ENCODE peak calls at places on chromosomes 12 and 14, in six cellular contexts. S, H, K, G, Y and A are unnamed samples.
A peak's percentile ranks its signal among the peaks of the same experiment; 100 is the strongest.

GRCh38 chr12:132218915-132219314 is 74.7 kb downstream of the NOC4L start:
- DNase-seq in S (peak; percentile 39), G (no peak), H (no peak), K (no peak), Y (no peak), A (no peak)

GRCh38 chr14:102731871-102732800 is 45.1 kb upstream of the TRAF3 start:
- DNase-seq in Y (no peak), K (no peak), G (no peak), S (no peak), H (no peak), A (no peak)

GRCh38 chr12:117350140-117350539 is 11.3 kb downstream of the NOS1 start:
- DNase-seq in Y (no peak), H (no peak), S (no peak), K (no peak), G (no peak), A (peak; percentile 71)

GRCh38 chr12:124884587-124885438 is 21.1 kb upstream of the SCARB1 start:
- DNase-seq in H (no peak), S (no peak), K (no peak), G (no peak), Y (no peak), A (no peak)

GRCh38 chr14:53963491-53964227 is 7.0 kb upstream of the BMP4 start:
- DNase-seq in G (peak; percentile 46), Y (peak; percentile 50), K (peak; percentile 46), H (peak; percentile 72), S (no peak), A (no peak)

GRCh38 chr12:32532951-32533350 is 133.6 kb downstream of the FGD4 start:
- DNase-seq in G (no peak), K (no peak), S (no peak), H (no peak), Y (no peak), A (no peak)

GRCh38 chr12:109192358-109192757 is 76.0 kb downstream of the ACACB start:
- DNase-seq in S (no peak), Y (peak; percentile 26), K (no peak), G (no peak), H (no peak), A (peak; percentile 93)

GRCh38 chr12:69896653-69897381 is 71.8 kb downstream of the MYRFL start:
- DNase-seq in G (no peak), Y (no peak), S (no peak), H (no peak), K (no peak), A (no peak)

GRCh38 chr14:83291716-83292115 is 1758.1 kb upstream of the SEL1L start:
- DNase-seq in K (no peak), S (no peak), Y (no peak), H (no peak), G (no peak), A (no peak)

GRCh38 chr12:115771065-115771464 is 506.4 kb downstream of the MED13L start:
- DNase-seq in G (no peak), H (no peak), Y (no peak), K (no peak), S (peak; percentile 2), A (no peak)

GRCh38 chr14:55126089-55126488 is 3.0 kb upstream of the LGALS3 start:
- DNase-seq in G (peak; percentile 18), Y (no peak), K (no peak), H (no peak), S (no peak), A (no peak)

GRCh38 chr12:117875652-117876491 is 92.9 kb downstream of the KSR2 start:
- DNase-seq in K (no peak), H (no peak), S (no peak), G (no peak), Y (no peak), A (no peak)

GRCh38 chr12:118526255-118527095 is 150.1 kb downstream of the SUDS3 start:
- DNase-seq in H (no peak), Y (no peak), S (no peak), K (no peak), G (no peak), A (no peak)

GRCh38 chr12:5033883-5034282 is 9.8 kb upstream of the KCNA5 start:
- DNase-seq in G (no peak), H (no peak), Y (no peak), S (no peak), K (no peak), A (no peak)

GRCh38 chr14:50766338-50766886 is 64.5 kb downstream of the NIN start:
- DNase-seq in H (no peak), G (no peak), S (no peak), Y (no peak), K (no peak), A (no peak)

GRCh38 chr14:50763386-50764007 is 67.5 kb downstream of the NIN start:
- DNase-seq in K (no peak), G (no peak), H (no peak), Y (no peak), S (no peak), A (no peak)

GRCh38 chr14:50759800-50760543 is 71.0 kb downstream of the NIN start:
- DNase-seq in S (no peak), G (no peak), Y (no peak), K (no peak), H (no peak), A (no peak)

GRCh38 chr14:50762001-50762930 is 68.7 kb downstream of the NIN start:
- DNase-seq in H (no peak), Y (no peak), S (no peak), K (no peak), G (no peak), A (no peak)

GRCh38 chr14:50762931-50763300 is 68.0 kb downstream of the NIN start:
- DNase-seq in Y (no peak), S (no peak), G (no peak), K (no peak), H (no peak), A (no peak)
- H3K27ac ChIP-seq in Y (no peak overlapping the region), S (no peak overlapping the region), G (no peak overlapping the region), K (no peak overlapping the region), H (no peak overlapping the region), A (no peak overlapping the region)

GRCh38 chr12:26044592-26044991 is 80.2 kb downstream of the BHLHE41 start:
- DNase-seq in K (no peak), G (no peak), Y (no peak), S (no peak), H (no peak), A (no peak)
- TF ChIP-seq CTCF in K (no peak), G (no peak), Y (no peak), S (no peak), H (no peak), A (no peak)

GRCh38 chr12:122501489-122501989 is 807 bp upstream of the ZCCHC8 start:
- DNase-seq in K (no peak), G (no peak), Y (no peak), S (no peak), H (no peak), A (no peak)

GRCh38 chr12:122500685-122501488 is at the start of gene ZCCHC8:
- DNase-seq in S (peak; percentile 99), K (peak; percentile 94), G (peak; percentile 97), Y (peak; percentile 94), H (peak; percentile 98), A (peak; percentile 95)

GRCh38 chr12:122505419-122506051 is 4.8 kb upstream of the ZCCHC8 start:
- DNase-seq in H (no peak), Y (no peak), G (no peak), K (no peak), S (no peak), A (no peak)

GRCh38 chr12:122503783-122504590 is 3.3 kb upstream of the ZCCHC8 start:
- DNase-seq in S (no peak), K (no peak), Y (no peak), G (no peak), H (no peak), A (no peak)

GRCh38 chr12:122503147-122503751 is 2.5 kb upstream of the ZCCHC8 start:
- DNase-seq in K (no peak), G (no peak), H (no peak), Y (no peak), S (no peak), A (no peak)
- H3K27ac ChIP-seq in K (no peak overlapping the region), G (no peak overlapping the region), H (no peak overlapping the region), Y (no peak overlapping the region), S (no peak overlapping the region), A (peak overlapping the region; percentile 55)

GRCh38 chr14:34113991-34114390 is 163.1 kb upstream of the EGLN3 start:
- DNase-seq in S (no peak), Y (no peak), H (no peak), K (no peak), G (no peak), A (no peak)
- TF ChIP-seq CTCF in S (no peak), Y (no peak), H (no peak), K (no peak), G (no peak), A (no peak)

DNA sequence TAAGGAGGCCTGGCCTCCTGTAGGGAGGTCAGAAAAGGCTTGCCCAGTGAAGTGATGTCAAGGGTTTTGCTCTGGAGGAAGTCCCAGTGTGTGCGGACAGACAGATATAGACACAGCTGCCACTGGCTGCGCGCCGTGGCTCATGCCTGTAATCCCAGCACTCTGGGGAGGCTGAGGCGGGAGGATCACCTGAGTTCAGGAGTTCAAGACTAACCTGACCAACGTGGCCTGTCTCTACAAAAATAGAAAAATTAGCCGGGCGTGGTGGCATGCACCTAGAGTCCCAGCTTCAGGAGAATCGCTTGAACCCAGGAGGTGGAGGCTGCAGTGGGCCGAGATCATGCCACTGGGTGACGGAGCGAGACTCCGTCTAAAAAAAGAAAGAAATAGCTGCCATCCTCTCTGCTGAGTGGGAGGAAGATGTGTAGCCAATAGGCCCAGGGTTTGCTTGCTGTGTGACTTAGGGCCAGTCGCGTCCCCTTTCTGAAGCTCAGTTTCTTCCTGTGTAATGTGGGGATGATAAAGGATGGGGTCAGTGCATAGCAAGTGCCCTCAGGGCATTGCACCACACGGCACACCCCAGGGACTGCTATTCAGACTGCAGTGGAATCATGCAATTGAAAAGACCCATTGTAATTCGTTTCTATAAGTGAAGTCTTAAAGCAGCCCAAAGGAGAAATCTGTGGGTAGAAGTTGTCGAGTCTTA is 18.7 kb upstream of the MLEC start:
- DNase-seq in H (no peak), S (no peak), Y (no peak), K (no peak), G (no peak), A (no peak)
- H3K27ac ChIP-seq in H (no peak overlapping the region), S (no peak overlapping the region), Y (no peak overlapping the region), K (no peak overlapping the region), G (no peak overlapping the region), A (no peak overlapping the region)